ENCODE peak calls at places on chromosomes 2 and 18, in eight cellular contexts. D, G, Y, N, X, M, A and W are unnamed samples.

GRCh38 chr2:120607996-120608395 is 127.7 kb upstream of the GLI2 start:
- DNase-seq in D (no peak), G (peak; percentile 8), Y (no peak), N (no peak), X (no peak), M (no peak), A (no peak), W (no peak)

GRCh38 chr18:50286391-50287027 is 983 bp downstream of the CXXC1 start:
- DNase-seq in D (peak; percentile 83), G (no peak), Y (no peak), N (no peak), X (no peak), M (peak; percentile 43), A (no peak), W (no peak)

GRCh38 chr2:134027980-134028379 is 225.9 kb upstream of the MGAT5 start:
- DNase-seq in D (no peak), G (peak; percentile 19), Y (no peak), N (no peak), X (no peak), M (no peak), A (no peak), W (no peak)

GRCh38 chr2:148914463-148914862 is 39.4 kb downstream of the KIF5C start:
- DNase-seq in D (no peak), G (no peak), Y (no peak), N (no peak), X (no peak), M (no peak), A (no peak), W (no peak)

GRCh38 chr2:203796278-203796677 is 71.3 kb upstream of the CTLA4 start:
- DNase-seq in D (no peak), G (no peak), Y (no peak), N (no peak), X (no peak), M (peak; percentile 16), A (no peak), W (no peak)

GRCh38 chr2:239040152-239040761 is 192.4 kb downstream of the TWIST2 start:
- DNase-seq in D (no peak), G (no peak), Y (no peak), N (no peak), X (no peak), M (no peak), A (no peak), W (no peak)

GRCh38 chr2:207041279-207041678 is 102.0 kb downstream of the CPO start:
- DNase-seq in D (no peak), G (no peak), Y (no peak), N (no peak), X (no peak), M (no peak), A (no peak), W (no peak)

GRCh38 chr2:220365023-220365422 is 737.6 kb downstream of the SLC4A3 start:
- DNase-seq in D (no peak), G (no peak), Y (no peak), N (no peak), X (no peak), M (no peak), A (no peak), W (no peak)

GRCh38 chr2:30265441-30266015 is 34.2 kb downstream of the LBH start:
- DNase-seq in D (no peak), G (no peak), Y (no peak), N (no peak), X (no peak), M (no peak), A (no peak), W (no peak)

GRCh38 chr2:101114815-101115214 is 36.4 kb downstream of the TBC1D8 start:
- DNase-seq in D (peak; percentile 56), G (no peak), Y (no peak), N (no peak), X (no peak), M (no peak), A (no peak), W (no peak)

GRCh38 chr2:5693288-5694015 is 1.3 kb downstream of the SOX11 start:
- DNase-seq in D (no peak), G (no peak), Y (no peak), N (no peak), X (no peak), M (no peak), A (no peak), W (no peak)

DNA sequence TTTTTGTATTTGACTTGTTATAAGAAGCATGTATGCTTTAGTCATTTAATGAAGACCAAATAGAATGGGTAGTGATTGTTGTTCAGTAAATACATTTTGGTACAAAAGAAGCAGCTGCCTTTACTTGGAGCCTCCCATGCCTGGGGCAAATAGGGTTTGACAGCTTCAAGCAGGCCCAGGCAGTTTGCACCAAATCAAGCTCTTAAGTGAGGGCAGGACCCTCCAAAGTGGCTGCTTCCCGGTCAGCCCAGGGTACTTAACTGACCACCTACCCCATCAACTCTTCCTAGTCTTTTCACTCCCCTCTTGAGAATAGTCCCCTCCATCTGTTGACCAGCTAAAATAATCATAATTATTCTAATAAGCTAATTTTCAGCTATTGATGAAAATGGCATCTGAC is 5.2 kb downstream of the MAPRE3 start:
- DNase-seq in D (no peak), G (no peak), Y (no peak), N (no peak), X (no peak), M (no peak), A (no peak), W (no peak)
- H3K27ac ChIP-seq in D (no peak overlapping the region), G (no peak overlapping the region), Y (no peak overlapping the region), N (no peak overlapping the region), X (no peak overlapping the region), M (no peak overlapping the region), A (no peak overlapping the region), W (no peak overlapping the region)

GRCh38 chr18:58408665-58409064 is 220.2 kb downstream of the ALPK2 start:
- DNase-seq in D (no peak), G (no peak), Y (no peak), N (no peak), X (no peak), M (no peak), A (no peak), W (no peak)

GRCh38 chr18:58409802-58410445 is 219.0 kb downstream of the ALPK2 start:
- DNase-seq in D (no peak), G (no peak), Y (no peak), N (no peak), X (no peak), M (no peak), A (no peak), W (no peak)

GRCh38 chr18:58407649-58408407 is 221.1 kb downstream of the ALPK2 start:
- DNase-seq in D (no peak), G (no peak), Y (no peak), N (no peak), X (no peak), M (no peak), A (no peak), W (no peak)

GRCh38 chr18:58405107-58405898 is 223.6 kb downstream of the ALPK2 start:
- DNase-seq in D (no peak), G (no peak), Y (no peak), N (no peak), X (no peak), M (no peak), A (no peak), W (no peak)

DNA sequence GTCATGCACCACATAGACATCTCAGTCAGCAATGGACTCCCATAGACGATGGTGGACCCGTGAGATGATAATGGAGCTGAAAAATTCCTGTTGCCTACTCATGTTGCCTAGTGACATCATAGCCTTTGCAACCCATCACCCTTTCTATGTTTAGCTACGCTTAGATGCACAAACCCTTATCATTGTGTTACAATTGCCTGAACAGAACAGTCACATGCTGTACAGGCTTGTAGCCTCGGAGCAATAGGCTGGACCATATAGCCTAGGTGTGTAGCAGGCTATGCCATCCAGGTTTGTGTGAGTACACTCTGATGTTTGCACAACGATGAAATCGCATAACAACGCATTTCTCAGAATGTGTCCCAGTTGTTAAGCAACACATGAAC is 221.6 kb downstream of the ALPK2 start:
- DNase-seq in D (no peak), G (no peak), Y (no peak), N (no peak), X (no peak), M (no peak), A (no peak), W (no peak)
- H3K4me3 ChIP-seq in D (no peak overlapping the region), G (no peak overlapping the region), Y (no peak overlapping the region), N (no peak overlapping the region), X (no peak overlapping the region), M (no peak overlapping the region), A (no peak overlapping the region), W (no peak overlapping the region)

DNA sequence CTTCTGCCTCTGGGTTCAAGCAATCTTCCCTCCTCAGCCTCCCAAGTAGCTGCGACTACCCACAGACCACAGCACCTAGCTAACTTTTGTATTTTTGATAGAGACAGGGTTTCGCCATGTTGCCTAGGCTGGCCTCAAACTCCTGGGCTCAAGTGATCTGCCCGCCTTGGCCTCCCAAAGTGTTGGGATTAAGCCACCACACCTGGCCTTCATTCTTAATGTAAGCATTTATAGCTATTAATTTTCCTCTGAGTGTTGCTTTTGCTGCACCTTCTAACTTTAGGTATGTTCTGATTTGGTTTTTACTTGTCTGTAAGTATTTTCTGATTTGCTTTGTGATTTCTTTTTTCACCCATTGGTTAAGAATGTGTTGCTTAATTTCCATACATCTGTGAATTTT is 29.7 kb downstream of the CHMP3 start:
- DNase-seq in D (no peak), G (no peak), Y (no peak), N (no peak), X (no peak), M (no peak), A (no peak), W (no peak)
- H3K9me3 ChIP-seq in D (no peaks in the 10 kb centered on the region), G (peaks cover 11% of the 10 kb centered on the region), Y (peaks cover 5% of the 10 kb centered on the region), N (peaks cover 30% of the 10 kb centered on the region), X (no peaks in the 10 kb centered on the region), M (no peaks in the 10 kb centered on the region), A (peaks cover 8% of the 10 kb centered on the region), W (no peaks in the 10 kb centered on the region)

GRCh38 chr2:167188596-167188967 is 300.3 kb downstream of the XIRP2 start:
- DNase-seq in D (no peak), G (no peak), Y (no peak), N (no peak), X (no peak), M (no peak), A (no peak), W (no peak)
- H3K27ac ChIP-seq in D (no peak overlapping the region), G (peak overlapping the region; percentile 81), Y (no peak overlapping the region), N (no peak overlapping the region), X (no peak overlapping the region), M (no peak overlapping the region), A (no peak overlapping the region), W (no peak overlapping the region)